ENCODE peak calls at places on chromosomes 4 and X, in five cellular contexts. I, Y, Q, W and V are unnamed samples.

GRCh38 chrX:129360175-129360574 is 163.1 kb downstream of the SMARCA1 start:
- DNase-seq in Y (peak), I (peak), Q (peak), W (no peak), V (peak)

GRCh38 chr4:51836531-51836930 is 6.4 kb upstream of the DCUN1D4 start:
- DNase-seq in I (no peak), Y (no peak), W (no peak), Q (no peak), V (no peak)

GRCh38 chr4:177194906-177195305 is 114.8 kb upstream of the NEIL3 start:
- DNase-seq in Q (no peak), Y (no peak), I (no peak), W (no peak), V (no peak)

GRCh38 chr4:73832651-73833237 is 3.7 kb upstream of the CXCL6 start:
- DNase-seq in Y (no peak), Q (no peak), W (no peak), I (no peak), V (no peak)

GRCh38 chrX:53458082-53458481 is 23.9 kb upstream of the HSD17B10 start:
- DNase-seq in Y (no peak), I (no peak), Q (no peak), W (no peak), V (no peak)

GRCh38 chr4:131509521-131509920 is 1639.6 kb upstream of the PCDH10 start:
- DNase-seq in Y (no peak), I (no peak), Q (no peak), W (no peak), V (no peak)

GRCh38 chr4:142595222-142595871 is 250.8 kb downstream of the INPP4B start:
- DNase-seq in I (no peak), W (no peak), Y (no peak), Q (no peak), V (no peak)

GRCh38 chr4:37477126-37477525 is 209.1 kb downstream of the RELL1 start:
- DNase-seq in Y (no peak), W (no peak), I (no peak), Q (no peak), V (no peak)

GRCh38 chr4:8090312-8090711 is 68.3 kb downstream of the ABLIM2 start:
- DNase-seq in Q (no peak), I (no peak), Y (no peak), W (no peak), V (peak)

GRCh38 chr4:2138846-2139500 is 79.8 kb downstream of the NAT8L start:
- DNase-seq in Q (no peak), I (no peak), Y (no peak), W (no peak), V (no peak)

GRCh38 chr4:125741825-125742452 is 427.2 kb downstream of the FAT4 start:
- DNase-seq in W (no peak), I (no peak), Q (no peak), Y (no peak), V (peak)

GRCh38 chr4:76430519-76431388 is 4.3 kb upstream of the SHROOM3 start:
- DNase-seq in W (no peak), Y (no peak), I (peak), Q (no peak), V (peak)

GRCh38 chr4:38036548-38036947 is 76.3 kb downstream of the PTTG2 start:
- DNase-seq in I (no peak), Y (no peak), Q (no peak), W (no peak), V (no peak)

GRCh38 chrX:21875013-21875412 is 19.2 kb downstream of the YY2 start:
- DNase-seq in W (no peak), Y (no peak), Q (no peak), I (no peak), V (no peak)

GRCh38 chr4:87819281-87819919 is 13.4 kb upstream of the MEPE start:
- DNase-seq in W (no peak), I (no peak), Q (no peak), Y (no peak), V (peak)

GRCh38 chr4:122588453-122589238 is 32.2 kb downstream of the IL21 start:
- DNase-seq in Q (no peak), Y (no peak), I (no peak), W (no peak), V (no peak)

GRCh38 chr4:186757696-186758330 is 34.2 kb upstream of the FAT1 start:
- DNase-seq in W (no peak), Y (no peak), Q (no peak), I (no peak), V (no peak)

GRCh38 chr4:145420595-145421214 is 60.9 kb upstream of the SMAD1 start:
- DNase-seq in I (no peak), W (no peak), Y (no peak), Q (no peak), V (no peak)

GRCh38 chrX:41449615-41450014 is 2.5 kb downstream of the NYX start:
- DNase-seq in W (no peak), Y (no peak), Q (no peak), I (peak), V (no peak)

GRCh38 chrX:43586855-43587254 is 69.2 kb upstream of the MAOA start:
- DNase-seq in Y (no peak), Q (no peak), W (no peak), I (no peak), V (no peak)

GRCh38 chrX:114178126-114178525 is 405.8 kb upstream of the HTR2C start:
- DNase-seq in W (no peak), Q (no peak), I (no peak), Y (no peak), V (no peak)

GRCh38 chrX:72274526-72274925 is 2.5 kb downstream of the RPS4X start:
- DNase-seq in Y (no peak), Q (no peak), I (no peak), W (no peak), V (no peak)

GRCh38 chr4:13516315-13516860 is 27.9 kb downstream of the NKX3-2 start:
- DNase-seq in I (no peak), Q (no peak), Y (no peak), W (no peak), V (no peak)

GRCh38 chr4:56958111-56958517 is 19.3 kb downstream of the NOA1 start:
- DNase-seq in W (no peak), I (peak), Y (no peak), Q (no peak), V (peak)

GRCh38 chr4:48962636-48963035 is 23.4 kb upstream of the CWH43 start:
- DNase-seq in Y (no peak), Q (no peak), W (no peak), I (no peak), V (no peak)

GRCh38 chr4:144733566-144733965 is 87.6 kb downstream of the HHIP start:
- DNase-seq in Y (no peak), I (no peak), W (no peak), Q (no peak), V (no peak)

GRCh38 chr4:11426716-11427115 is 2.0 kb downstream of the HS3ST1 start:
- DNase-seq in I (no peak), W (no peak), Q (no peak), Y (no peak), V (no peak)

GRCh38 chr4:2794707-2795557 is 2.0 kb downstream of the SH3BP2 start:
- DNase-seq in W (no peak), Q (no peak), Y (no peak), I (peak), V (no peak)

GRCh38 chr4:83010111-83010521 is 507 bp downstream of the LIN54 start:
- DNase-seq in W (no peak), I (no peak), Q (peak), Y (no peak), V (peak)